ENCODE peak calls at places on chromosomes 16 and 17, in ten cellular contexts. U, Z, R, O, Q, A, B, J, X and I are unnamed samples. For H3K9me3 and H3K27me3, the result is how much of the 10 kb centered on the place peaks cover.

GRCh38 chr16:25063865-25064264 is 47.7 kb upstream of the LCMT1 start:
- DNase-seq in U (no peak), A (peak), X (no peak), R (peak), Q (no peak), Z (peak), O (no peak), B (no peak), J (no peak), I (no peak)

GRCh38 chr16:68082596-68083238 is 2.5 kb upstream of the NFATC3 start:
- DNase-seq in X (no peak), A (no peak), B (no peak), Q (no peak), J (no peak), R (no peak), U (no peak), O (no peak), Z (no peak), I (peak)

GRCh38 chr17:12958786-12959185 is 59.0 kb downstream of the ELAC2 start:
- DNase-seq in A (no peak), Q (no peak), R (no peak), J (no peak), Z (no peak), X (no peak), B (no peak), O (no peak), U (no peak), I (no peak)

GRCh38 chr17:66283971-66284370 is 18.4 kb upstream of the PRKCA start:
- DNase-seq in U (no peak), B (no peak), O (no peak), A (no peak), J (no peak), Q (no peak), Z (no peak), X (no peak), R (no peak), I (no peak)

GRCh38 chr17:82092628-82092994 is 5.4 kb downstream of the FASN start:
- DNase-seq in A (no peak), U (no peak), R (no peak), O (no peak), J (no peak), X (no peak), B (no peak), Q (peak), Z (no peak), I (peak)

GRCh38 chr16:46715769-46716305 is 26.4 kb downstream of the ORC6 start:
- DNase-seq in B (peak), Z (peak), O (no peak), A (no peak), X (no peak), U (no peak), Q (no peak), J (no peak), R (no peak), I (no peak)

GRCh38 chr17:9457005-9457404 is 118.6 kb downstream of the STX8 start:
- DNase-seq in X (no peak), R (no peak), O (no peak), U (no peak), B (no peak), Z (no peak), Q (no peak), A (no peak), J (no peak), I (no peak)

GRCh38 chr17:32783602-32784001 is 93.3 kb downstream of the MYO1D start:
- DNase-seq in B (no peak), R (no peak), J (peak), Q (no peak), X (no peak), O (no peak), Z (no peak), A (peak), U (no peak), I (no peak)

GRCh38 chr17:17151962-17152361 is 54.2 kb downstream of the PLD6 start:
- DNase-seq in R (peak), O (no peak), A (no peak), Q (peak), J (peak), X (peak), U (no peak), B (peak), Z (peak), I (peak)

GRCh38 chr17:7703584-7704574 is 1.1 kb upstream of the EFNB3 start:
- DNase-seq in Q (peak), J (no peak), O (no peak), B (no peak), X (peak), U (peak), A (peak), R (peak), Z (peak), I (no peak)

GRCh38 chr16:84568066-84568465 is 49.8 kb downstream of the COTL1 start:
- DNase-seq in U (no peak), O (no peak), X (peak), J (no peak), Q (no peak), A (no peak), B (no peak), Z (no peak), R (no peak), I (no peak)

GRCh38 chr17:8154608-8155152 is 2.5 kb upstream of the PER1 start:
- DNase-seq in A (no peak), X (no peak), U (no peak), B (no peak), O (no peak), J (no peak), Z (no peak), Q (no peak), R (no peak), I (no peak)

GRCh38 chr17:34389343-34389742 is 26.3 kb upstream of the CCL1 start:
- DNase-seq in A (no peak), O (no peak), Z (no peak), J (no peak), Q (no peak), U (peak), R (no peak), B (no peak), X (no peak), I (no peak)

GRCh38 chr16:84294196-84295142 is at the start of gene WFDC1:
- DNase-seq in U (no peak), B (peak), Z (no peak), R (peak), X (no peak), A (peak), O (no peak), Q (no peak), J (no peak), I (no peak)

GRCh38 chr16:56617212-56618085 is 8.1 kb upstream of the MT1E start:
- DNase-seq in U (peak), J (no peak), X (peak), O (no peak), A (peak), Z (peak), Q (peak), B (peak), R (peak), I (peak)

GRCh38 chr16:75565640-75566039 is 539 bp upstream of the GABARAPL2 start:
- DNase-seq in O (no peak), Q (no peak), R (no peak), X (no peak), A (no peak), J (no peak), U (no peak), Z (no peak), B (no peak), I (no peak)

GRCh38 chr16:71748226-71748625 is 23.7 kb upstream of the PHLPP2 start:
- DNase-seq in O (no peak), R (no peak), U (no peak), J (no peak), Z (no peak), B (no peak), A (no peak), X (no peak), Q (no peak), I (no peak)

GRCh38 chr17:35210741-35211140 is 16.5 kb upstream of the SLC35G3 start:
- DNase-seq in J (no peak), U (no peak), B (no peak), X (no peak), O (no peak), Q (no peak), Z (no peak), R (no peak), A (no peak), I (no peak)

GRCh38 chr16:73996624-73997339 is 299.8 kb upstream of the PSMD7 start:
- DNase-seq in Q (no peak), B (no peak), X (peak), R (no peak), Z (no peak), O (no peak), A (no peak), U (no peak), J (no peak), I (no peak)

GRCh38 chr16:85430523-85431381 is 182.4 kb upstream of the GSE1 start:
- DNase-seq in J (no peak), B (no peak), R (no peak), A (peak), Q (peak), U (no peak), X (no peak), O (no peak), Z (peak), I (peak)

GRCh38 chr17:58278661-58279015 is 2.1 kb downstream of the MPO start:
- DNase-seq in X (no peak), Z (no peak), B (peak), U (no peak), R (peak), A (no peak), Q (no peak), O (no peak), J (no peak), I (no peak)

GRCh38 chr17:78364436-78365281 is 4.8 kb upstream of the SOCS3 start:
- DNase-seq in J (no peak), X (no peak), Q (no peak), O (no peak), A (no peak), U (peak), R (no peak), B (no peak), Z (no peak), I (no peak)

GRCh38 chr16:59848314-59848713 is 1114.2 kb upstream of the GOT2 start:
- DNase-seq in X (no peak), B (no peak), A (no peak), U (no peak), J (no peak), O (no peak), Z (no peak), Q (no peak), R (no peak), I (no peak)

GRCh38 chr16:29784901-29785500 is 5.5 kb upstream of the KIF22 start:
- DNase-seq in Q (peak), B (peak), R (peak), J (no peak), Z (peak), A (peak), O (no peak), U (peak), X (peak), I (peak)

GRCh38 chr17:59154721-59155438 is at the start of gene SKA2:
- DNase-seq in Z (peak), O (peak), A (no peak), Q (peak), U (no peak), J (no peak), X (peak), R (peak), B (peak), I (peak)

GRCh38 chr16:12061336-12062055 is 85.0 kb downstream of the SNX29 start:
- DNase-seq in O (no peak), X (no peak), Z (no peak), U (no peak), B (no peak), J (no peak), R (no peak), A (no peak), Q (no peak), I (peak)

GRCh38 chr17:22469101-22469880 is 777.0 kb downstream of the KCNJ18 start:
- DNase-seq in R (no peak), X (no peak), Z (no peak), J (no peak), B (no peak), U (no peak), Q (no peak), O (no peak), A (no peak), I (no peak)
- H3K9me3 ChIP-seq in R (under half), X (under half), Z (under half), J (under half), B (under half), U (half or more), Q (under half), O (under half), A (under half), I (under half)

GRCh38 chr17:47898246-47898645 is 2.2 kb downstream of the SP2 start:
- DNase-seq in J (no peak), U (no peak), R (no peak), O (no peak), Q (no peak), Z (no peak), B (no peak), X (no peak), A (no peak), I (no peak)

GRCh38 chr17:47895856-47896671 is at the start of gene SP2:
- DNase-seq in U (peak), Q (peak), R (peak), J (peak), B (peak), O (peak), X (peak), A (peak), Z (peak), I (peak)

GRCh38 chr17:47899643-47900042 is 3.6 kb downstream of the SP2 start:
- DNase-seq in Q (no peak), U (no peak), J (no peak), R (no peak), Z (no peak), A (no peak), B (no peak), X (no peak), O (no peak), I (no peak)

GRCh38 chr17:47896672-47897490 is 845 bp downstream of the SP2 start:
- DNase-seq in Z (no peak), A (no peak), R (no peak), J (no peak), U (no peak), Q (no peak), X (no peak), O (no peak), B (no peak), I (no peak)

DNA sequence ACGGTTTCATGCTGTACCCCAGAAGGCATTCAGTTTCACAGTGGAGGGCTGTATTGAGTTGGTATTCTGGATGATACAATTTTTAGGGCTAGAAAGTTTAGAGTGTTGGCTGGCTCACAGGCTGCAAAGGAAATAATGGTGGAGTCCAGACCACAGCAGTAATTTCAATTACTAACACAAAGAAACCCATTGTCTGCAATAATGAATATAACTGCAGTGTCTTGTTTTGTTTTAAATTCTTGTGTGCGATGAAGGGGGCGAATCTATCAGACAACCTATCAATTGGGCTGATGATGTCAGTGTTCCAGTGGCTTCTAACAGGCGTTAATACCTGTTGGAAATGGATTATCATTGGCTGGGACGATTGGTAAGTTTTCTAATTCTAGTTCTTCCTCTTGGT is 1.5 kb downstream of the SP2 start:
- DNase-seq in J (no peak), A (no peak), R (no peak), O (no peak), Q (no peak), X (no peak), Z (no peak), B (no peak), U (no peak), I (no peak)
- TF ChIP-seq CTCF in J (no peak), A (no peak), R (no peak), O (no peak), Q (no peak), X (no peak), Z (no peak), B (no peak), U (no peak), I (no peak)

DNA sequence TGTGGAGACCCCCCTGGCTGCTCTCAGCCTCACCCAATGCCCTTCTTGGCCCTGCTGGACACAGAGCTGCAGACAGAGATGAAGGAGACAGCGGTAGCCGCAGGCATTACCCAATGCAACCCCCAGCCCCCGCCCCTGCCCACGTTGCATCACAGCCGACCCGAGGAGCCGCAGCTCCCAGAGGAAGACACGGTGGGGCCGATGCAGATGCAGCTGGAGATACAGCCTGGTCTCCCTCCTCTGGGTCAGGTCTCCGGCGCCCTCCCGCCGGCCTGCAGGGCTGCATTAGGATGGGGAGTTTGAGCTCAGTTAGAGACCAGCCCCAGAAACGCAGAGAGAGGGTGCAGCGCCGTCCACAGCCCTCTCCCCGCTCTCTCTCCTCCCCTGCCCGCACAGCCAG is 19.4 kb upstream of the UBE2I start:
- DNase-seq in J (no peak), U (no peak), Q (no peak), X (no peak), Z (no peak), O (no peak), A (no peak), B (no peak), R (no peak), I (no peak)
- H3K27me3 ChIP-seq in J (half or more), U (under half), Q (under half), X (half or more), Z (half or more), O (half or more), A (under half), B (half or more), R (under half), I (half or more)

DNA sequence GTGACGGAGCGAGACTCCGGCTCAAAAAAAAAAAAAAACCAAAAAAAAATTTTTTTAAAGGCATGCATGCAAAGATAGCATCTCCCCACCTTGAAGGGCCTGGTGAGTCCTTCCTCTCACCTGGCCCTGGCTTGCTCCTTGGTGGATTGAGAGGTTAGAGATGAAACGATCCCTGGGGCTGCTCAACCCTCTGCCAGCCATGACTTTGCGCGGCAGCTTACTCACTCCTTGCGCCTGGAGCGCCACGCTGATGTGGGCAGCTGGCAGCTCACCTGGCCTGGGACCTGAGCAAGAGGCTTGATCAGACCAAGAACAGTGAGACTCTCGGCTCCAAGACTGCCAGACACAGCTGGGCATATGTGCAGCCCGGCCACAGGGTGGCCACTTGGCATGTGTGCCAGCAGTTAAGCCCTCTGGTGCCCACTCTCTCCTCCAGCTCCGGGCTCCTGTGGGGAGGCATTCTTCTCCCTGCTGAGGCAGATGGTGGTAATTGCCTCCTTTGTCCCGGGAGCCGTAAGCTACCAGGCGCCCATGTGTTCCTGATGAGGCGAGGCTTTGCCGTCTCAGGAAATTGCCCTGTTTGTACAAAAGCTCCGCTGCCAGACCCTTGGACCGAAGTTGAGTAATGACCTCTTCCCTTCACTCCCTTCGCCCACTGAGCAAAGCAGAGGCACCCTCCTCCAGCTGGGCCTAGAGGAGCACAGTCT is 5.1 kb upstream of the EVPL start:
- DNase-seq in R (no peak), O (no peak), Z (no peak), J (no peak), Q (no peak), A (no peak), U (no peak), B (no peak), X (no peak), I (no peak)
- H3K9me3 ChIP-seq in R (under half), O (under half), Z (under half), J (under half), Q (under half), A (under half), U (under half), B (under half), X (under half), I (under half)

DNA sequence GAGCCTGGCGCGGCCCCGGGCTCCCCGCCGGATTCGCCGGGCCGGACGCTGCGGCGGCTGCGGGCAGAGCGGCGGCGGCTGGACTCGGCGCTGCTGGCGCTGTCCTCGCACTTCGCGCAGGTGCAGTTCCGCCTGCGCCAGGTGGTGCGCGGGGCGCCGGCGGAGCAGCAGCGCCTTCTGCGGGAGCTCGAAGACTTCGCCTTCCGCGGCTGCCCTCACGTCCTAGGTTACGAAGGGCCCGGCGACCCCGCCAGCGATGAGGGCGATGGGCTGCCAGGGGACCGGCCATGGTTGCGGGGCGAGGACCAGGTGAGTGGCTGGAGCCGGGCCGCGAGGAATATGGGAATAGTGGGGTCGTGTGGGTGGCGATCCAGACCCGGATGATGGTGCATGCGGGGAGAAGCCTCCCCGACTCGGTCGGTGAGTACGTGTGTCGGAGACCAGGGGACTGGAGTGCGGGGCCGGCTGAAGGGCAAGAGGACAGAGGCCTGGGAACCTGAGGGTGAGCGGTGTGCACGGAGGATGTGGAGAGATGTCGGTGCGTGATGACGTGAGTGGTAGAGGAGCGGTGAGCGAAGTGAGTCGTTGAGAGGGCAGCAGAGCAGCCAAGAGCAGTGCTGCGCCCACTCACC is 517 bp downstream of the RUNDC1 start:
- DNase-seq in J (no peak), R (peak), B (peak), U (peak), Q (peak), X (peak), O (no peak), Z (peak), A (peak), I (peak)
- TF ChIP-seq CTCF in J (no peak), R (peak), B (no peak), U (peak), Q (peak), X (no peak), O (peak), Z (no peak), A (no peak), I (no peak)

GRCh38 chr16:27803775-27804549 is 254.0 kb downstream of the KATNIP start:
- DNase-seq in X (no peak), Z (no peak), B (no peak), O (no peak), A (no peak), U (peak), Q (no peak), J (no peak), R (no peak), I (no peak)
- H3K27me3 ChIP-seq in X (under half), Z (under half), B (under half), O (under half), A (under half), U (under half), Q (under half), J (under half), R (under half), I (under half)

DNA sequence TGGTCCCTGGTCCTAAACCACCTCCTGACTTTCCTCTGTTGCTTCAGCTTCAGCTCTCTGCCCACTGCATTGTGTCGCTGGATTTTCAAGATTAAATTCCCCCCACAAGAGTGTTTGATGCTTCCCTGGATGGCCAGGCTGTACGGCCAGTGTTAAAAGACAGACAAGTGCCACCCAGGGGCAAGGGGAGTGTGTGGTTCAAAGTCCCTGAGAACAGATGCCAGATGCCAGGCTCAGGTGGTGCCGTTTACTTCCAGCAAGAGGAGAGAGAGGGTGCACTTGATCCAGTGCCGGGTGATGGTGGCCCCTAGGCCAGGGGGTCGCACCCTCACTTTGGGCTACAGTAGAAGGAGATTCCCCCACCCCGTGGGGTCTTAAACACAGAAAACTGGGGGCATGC is 109.2 kb downstream of the RPTOR start:
- DNase-seq in O (no peak), R (no peak), Z (no peak), U (no peak), J (no peak), B (no peak), A (no peak), Q (no peak), X (no peak), I (no peak)
- H3K9me3 ChIP-seq in O (under half), R (under half), Z (under half), U (under half), J (under half), B (under half), A (under half), Q (under half), X (under half), I (under half)